ENCODE peak calls at places on chromosomes 2 and 18, in four cellular contexts. D, C, I and U are unnamed samples.

GRCh38 chr2:25787020-25787419 is 91.3 kb downstream of the ASXL2 start:
- DNase-seq in D (no peak), C (no peak), I (no peak), U (no peak)

GRCh38 chr2:6826081-6826913 is 39.4 kb downstream of the CMPK2 start:
- DNase-seq in D (peak), C (peak), I (no peak), U (peak)

GRCh38 chr2:74991977-74992376 is 33.5 kb downstream of the POLE4 start:
- DNase-seq in D (no peak), C (no peak), I (no peak), U (no peak)

GRCh38 chr2:105438104-105438929 is 39.5 kb upstream of the FHL2 start:
- DNase-seq in D (no peak), C (no peak), I (peak), U (peak)

GRCh38 chr18:55220523-55220922 is 261.3 kb upstream of the CCDC68 start:
- DNase-seq in D (no peak), C (peak), I (no peak), U (no peak)

GRCh38 chr2:176002684-176003225 is 688 bp upstream of the LNPK start:
- DNase-seq in D (no peak), C (no peak), I (no peak), U (peak)

GRCh38 chr2:110149330-110150220 is 34.0 kb upstream of the MALL start:
- DNase-seq in D (no peak), C (no peak), I (no peak), U (no peak)

GRCh38 chr2:65070172-65070830 is 14.1 kb downstream of the CEP68 start:
- DNase-seq in D (no peak), C (no peak), I (no peak), U (no peak)

GRCh38 chr2:158204741-158205165 is 103.1 kb downstream of the UPP2 start:
- DNase-seq in D (no peak), C (no peak), I (no peak), U (no peak)

GRCh38 chr2:71853858-71854257 is 293.8 kb downstream of the CYP26B1 start:
- DNase-seq in D (no peak), C (no peak), I (no peak), U (no peak)

GRCh38 chr2:218406949-218407703 is 7.5 kb downstream of the CTDSP1 start:
- DNase-seq in D (no peak), C (peak), I (peak), U (peak)

GRCh38 chr2:42139141-42139540 is 30.0 kb upstream of the EML4 start:
- DNase-seq in D (no peak), C (no peak), I (no peak), U (no peak)

GRCh38 chr18:66495844-66496243 is 108.0 kb downstream of the CDH19 start:
- DNase-seq in D (peak), C (no peak), I (peak), U (peak)

GRCh38 chr2:127661072-127661618 is 14.2 kb downstream of the LIMS2 start:
- DNase-seq in D (peak), C (no peak), I (no peak), U (no peak)

GRCh38 chr2:218399391-218400166 is at the start of gene CTDSP1:
- DNase-seq in D (peak), C (peak), I (peak), U (peak)

GRCh38 chr2:177335917-177336450 is 56.6 kb upstream of the AGPS start:
- DNase-seq in D (no peak), C (no peak), I (no peak), U (no peak)

GRCh38 chr18:11112218-11112750 is 37.1 kb downstream of the PIEZO2 start:
- DNase-seq in D (no peak), C (no peak), I (no peak), U (no peak)

GRCh38 chr2:98937906-98938305 is 1.9 kb upstream of the CRACDL start:
- DNase-seq in D (no peak), C (no peak), I (no peak), U (no peak)

GRCh38 chr2:176518823-176519222 is 249.6 kb downstream of the MTX2 start:
- DNase-seq in D (peak), C (no peak), I (peak), U (no peak)

GRCh38 chr2:215635788-215636139 is 199.9 kb upstream of the FN1 start:
- DNase-seq in D (no peak), C (no peak), I (no peak), U (no peak)

GRCh38 chr18:12741351-12741750 is 38.5 kb downstream of the PSMG2 start:
- DNase-seq in D (no peak), C (no peak), I (peak), U (no peak)

GRCh38 chr18:12748671-12749070 is 45.8 kb downstream of the PSMG2 start:
- DNase-seq in D (no peak), C (no peak), I (no peak), U (no peak)

GRCh38 chr18:58403799-58404455 is 225.0 kb downstream of the ALPK2 start:
- DNase-seq in D (no peak), C (no peak), I (no peak), U (no peak)

GRCh38 chr2:85504434-85505261 is 34.3 kb upstream of the MAT2A start:
- DNase-seq in D (no peak), C (no peak), I (peak), U (peak)

GRCh38 chr18:76805221-76805620 is 17.1 kb upstream of the ZNF236 start:
- DNase-seq in D (no peak), C (no peak), I (no peak), U (no peak)
- TF ChIP-seq USF1 in D (no peak), C (no peak), I (no peak), U (no peak)

DNA sequence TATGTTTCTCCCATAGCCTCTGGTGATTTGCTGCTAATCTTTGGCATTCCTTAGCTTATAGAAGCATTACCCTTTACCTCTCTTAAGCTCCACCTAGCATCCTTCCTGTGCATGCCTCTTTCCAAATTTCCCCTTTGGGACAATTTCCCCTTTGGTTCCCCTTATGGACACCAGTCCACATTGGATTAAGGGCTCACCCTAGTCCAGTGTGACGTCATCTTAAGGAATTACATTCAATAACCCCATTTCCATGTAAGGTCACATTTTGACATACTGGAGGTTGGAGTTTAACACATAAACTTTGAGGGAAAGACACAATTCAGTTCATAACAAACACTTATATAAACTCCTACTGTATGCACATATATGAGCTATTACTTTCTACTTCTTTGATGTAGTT is 916.6 kb downstream of the SLC4A3 start:
- DNase-seq in D (no peak), C (no peak), I (no peak), U (no peak)
- TF ChIP-seq USF1 in D (no peak), C (no peak), I (no peak), U (no peak)

DNA sequence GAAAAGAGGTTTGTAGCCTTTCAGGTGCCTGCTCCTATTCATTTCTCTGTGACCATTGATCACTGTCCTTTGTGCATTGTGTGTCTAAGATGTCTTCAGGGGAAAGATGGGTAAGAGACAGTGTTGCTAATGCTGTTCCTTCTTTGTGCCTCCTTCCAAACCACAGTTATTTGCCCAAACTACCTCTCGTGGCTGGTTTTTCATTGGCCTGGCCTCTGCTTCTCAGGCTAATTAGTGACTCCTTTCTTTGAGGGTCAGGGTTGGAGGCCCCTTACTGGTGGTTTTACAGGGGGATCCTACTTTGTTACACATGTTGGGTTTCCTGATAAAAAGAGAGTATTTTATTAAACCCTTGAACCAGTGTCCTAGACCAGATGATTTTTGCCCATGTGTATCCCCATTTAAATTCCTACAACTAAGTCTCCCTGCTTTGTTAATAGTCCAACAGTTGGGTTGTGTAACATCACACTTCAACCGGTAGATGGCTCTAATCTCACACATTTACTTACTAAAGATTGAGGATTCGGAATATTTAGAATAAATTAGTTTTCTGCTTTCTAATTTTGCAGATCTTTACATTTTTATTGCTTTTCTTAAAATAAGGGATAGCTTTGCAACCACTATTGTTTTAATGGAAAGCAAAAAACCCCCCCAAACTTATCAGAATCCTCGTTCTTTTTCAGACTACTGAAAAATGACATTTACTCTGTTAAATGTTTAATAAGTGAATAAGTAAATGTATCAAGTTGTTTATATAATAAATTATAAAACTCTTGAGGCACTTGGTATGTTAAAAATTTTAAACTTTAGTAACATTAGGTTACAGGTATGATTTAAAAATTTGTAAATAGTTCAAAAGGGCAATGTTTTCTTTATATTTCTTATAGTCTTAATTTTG is 2.4 kb downstream of the MARS2 start:
- DNase-seq in D (no peak), C (no peak), I (peak), U (no peak)
- TF ChIP-seq USF1 in D (no peak), C (no peak), I (no peak), U (no peak)

DNA sequence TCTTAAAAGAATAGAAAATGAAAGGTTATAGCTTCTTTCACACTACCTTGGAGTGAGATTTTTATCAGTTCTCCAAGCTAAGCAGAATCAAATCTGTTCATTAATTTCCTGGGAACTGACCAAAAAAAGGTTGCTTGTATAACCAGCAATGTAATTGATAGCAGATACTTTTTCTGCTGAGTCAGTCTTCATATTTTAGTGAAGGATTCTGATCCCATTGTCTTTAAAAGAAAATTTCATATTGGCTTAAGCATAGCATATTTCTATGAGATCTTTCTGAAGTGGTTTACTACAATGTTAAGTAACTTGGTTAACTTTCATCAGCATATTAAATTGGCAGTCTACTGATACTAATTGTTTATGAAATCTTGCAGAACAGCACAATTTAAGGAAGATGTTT is 338.0 kb downstream of the TMX3 start:
- DNase-seq in D (no peak), C (no peak), I (no peak), U (no peak)
- TF ChIP-seq USF1 in D (no peak), C (no peak), I (no peak), U (no peak)

GRCh38 chr2:155815275-155815674 is 517.2 kb downstream of the NR4A2 start:
- DNase-seq in D (no peak), C (no peak), I (no peak), U (no peak)

GRCh38 chr2:155810411-155810810 is 522.1 kb downstream of the NR4A2 start:
- DNase-seq in D (no peak), C (no peak), I (no peak), U (no peak)

DNA sequence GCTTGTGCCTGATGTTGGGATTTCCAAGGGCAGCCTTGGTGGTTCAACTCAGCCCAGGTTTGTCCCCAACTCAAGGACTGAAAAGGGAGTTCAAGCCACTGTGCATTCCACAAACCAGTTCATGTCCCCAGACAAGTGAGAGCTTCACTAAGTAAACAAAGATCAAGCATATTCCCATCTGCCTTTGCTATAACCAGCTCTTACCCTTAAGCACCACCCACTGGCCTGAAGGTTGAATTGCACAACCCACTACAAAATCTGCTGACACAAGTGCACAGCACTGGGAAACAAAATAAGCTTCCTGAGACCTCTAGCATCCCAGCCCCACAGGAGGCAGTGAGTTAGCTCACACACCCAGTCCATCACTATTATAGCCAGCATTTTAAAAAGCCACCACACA is 516.7 kb downstream of the NR4A2 start:
- DNase-seq in D (peak), C (peak), I (peak), U (peak)
- TF ChIP-seq USF1 in D (no peak), C (no peak), I (no peak), U (no peak)

DNA sequence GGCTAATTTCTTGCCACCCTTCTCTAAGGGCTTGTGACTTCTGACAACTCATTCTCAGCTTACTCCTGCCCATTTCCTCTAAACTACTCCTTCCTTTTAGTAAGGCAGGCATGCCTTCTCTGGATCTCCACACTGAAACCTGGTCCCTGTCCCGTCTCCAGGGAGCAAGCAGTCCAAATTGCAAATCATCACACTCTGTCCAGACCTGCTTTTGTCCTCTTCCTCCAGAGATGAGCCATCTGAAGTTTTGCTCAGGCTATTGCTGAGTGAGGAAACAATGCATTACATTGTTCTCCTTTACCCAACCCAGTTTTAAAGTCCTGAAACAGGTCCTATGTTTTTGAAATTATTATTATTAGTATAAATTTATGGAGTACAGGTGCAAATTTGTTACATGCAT is 57.3 kb downstream of the ARHGAP25 start:
- DNase-seq in D (no peak), C (no peak), I (no peak), U (no peak)
- TF ChIP-seq USF1 in D (no peak), C (no peak), I (no peak), U (no peak)

GRCh38 chr18:74268175-74268574 is 23.6 kb downstream of the CYB5A start:
- DNase-seq in D (no peak), C (no peak), I (no peak), U (no peak)
- TF ChIP-seq USF1 in D (no peak), C (no peak), I (no peak), U (no peak)

DNA sequence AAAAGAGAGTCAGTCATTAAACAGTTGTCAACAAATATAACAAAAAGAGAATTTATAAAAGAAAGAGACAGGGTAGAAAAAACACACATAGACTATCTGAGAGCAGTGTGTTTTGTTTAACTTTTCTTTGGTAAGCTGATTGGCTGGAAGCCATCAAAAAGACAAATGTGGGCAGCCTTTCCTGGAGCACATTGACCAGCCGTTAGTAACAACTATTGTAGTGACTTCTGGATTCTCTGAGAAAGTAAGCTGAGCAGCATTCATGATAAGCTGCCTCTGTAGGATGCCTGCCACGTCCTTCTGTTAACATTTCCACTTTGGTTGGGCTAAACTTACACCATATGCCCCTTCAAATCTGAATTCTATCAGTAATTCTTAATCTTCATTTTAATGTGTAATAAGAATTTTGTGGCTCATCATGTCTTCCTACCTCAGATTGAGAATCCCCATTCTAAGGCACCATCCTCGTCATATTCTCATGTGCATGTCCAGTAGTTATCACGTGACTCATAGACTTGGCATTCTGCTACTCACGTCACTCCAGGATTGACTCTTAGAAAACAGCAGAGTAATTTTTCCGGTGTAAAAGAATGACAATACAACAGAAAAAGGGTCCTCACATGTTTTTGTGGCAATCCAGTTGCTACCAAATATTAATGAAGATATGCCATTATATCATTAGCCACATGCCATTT is 43.4 kb upstream of the DNAJC10 start:
- DNase-seq in D (no peak), C (no peak), I (no peak), U (no peak)
- TF ChIP-seq USF1 in D (no peak), C (no peak), I (peak), U (no peak)